ENCODE peak calls at places on chromosomes 13 and 19, in six cellular contexts. G, R, V, C, S and J are unnamed samples.

GRCh38 chr19:6521718-6522646 is 8.8 kb upstream of the TNFSF9 start:
- DNase-seq in G (peak), R (no peak), V (peak), C (no peak), S (peak), J (no peak)

GRCh38 chr13:87677334-87678234 is 6.4 kb downstream of the SLITRK5 start:
- DNase-seq in G (no peak), R (peak), V (peak), C (no peak), S (no peak), J (peak)

GRCh38 chr13:39876258-39876657 is 220.8 kb downstream of the COG6 start:
- DNase-seq in G (no peak), R (no peak), V (no peak), C (no peak), S (peak), J (no peak)

GRCh38 chr19:16470541-16470910 is 1.2 kb downstream of the EPS15L1 start:
- DNase-seq in G (no peak), R (no peak), V (no peak), C (no peak), S (peak), J (no peak)

GRCh38 chr13:49859568-49859967 is 67.1 kb upstream of the KPNA3 start:
- DNase-seq in G (no peak), R (no peak), V (no peak), C (no peak), S (peak), J (no peak)

GRCh38 chr19:46610851-46611770 is 10.0 kb downstream of the CALM3 start:
- DNase-seq in G (no peak), R (no peak), V (no peak), C (peak), S (no peak), J (no peak)

GRCh38 chr13:33351324-33351723 is 65.8 kb upstream of the STARD13 start:
- DNase-seq in G (no peak), R (no peak), V (no peak), C (no peak), S (peak), J (peak)

GRCh38 chr13:45195421-45195820 is 5.4 kb downstream of the KCTD4 start:
- DNase-seq in G (no peak), R (no peak), V (no peak), C (no peak), S (no peak), J (no peak)

GRCh38 chr13:82606008-82606407 is 1276.3 kb downstream of the SLITRK1 start:
- DNase-seq in G (no peak), R (no peak), V (no peak), C (no peak), S (no peak), J (no peak)

GRCh38 chr19:40424637-40425449 is 949 bp downstream of the SERTAD1 start:
- DNase-seq in G (peak), R (peak), V (no peak), C (no peak), S (peak), J (no peak)

GRCh38 chr19:42662714-42663113 is 68.0 kb upstream of the CEACAM8 start:
- DNase-seq in G (no peak), R (no peak), V (no peak), C (no peak), S (no peak), J (no peak)

GRCh38 chr19:18946918-18947317 is 5.9 kb upstream of the HOMER3 start:
- DNase-seq in G (no peak), R (no peak), V (no peak), C (no peak), S (no peak), J (no peak)

GRCh38 chr13:32947886-32948285 is 68.3 kb upstream of the KL start:
- DNase-seq in G (no peak), R (no peak), V (no peak), C (no peak), S (no peak), J (no peak)

GRCh38 chr13:30715837-30716236 is 19.5 kb upstream of the ALOX5AP start:
- DNase-seq in G (no peak), R (no peak), V (no peak), C (no peak), S (no peak), J (no peak)

GRCh38 chr19:7527516-7528191 is 5.2 kb downstream of the MCOLN1 start:
- DNase-seq in G (no peak), R (no peak), V (no peak), C (peak), S (no peak), J (no peak)

GRCh38 chr13:113655358-113656014 is 2.5 kb downstream of the ATP4B start:
- DNase-seq in G (no peak), R (no peak), V (no peak), C (peak), S (no peak), J (no peak)

GRCh38 chr13:99605417-99606321 is 104.4 kb downstream of the TM9SF2 start:
- DNase-seq in G (peak), R (peak), V (no peak), C (peak), S (peak), J (peak)

GRCh38 chr19:1205114-1206062 is at the start of gene STK11:
- DNase-seq in G (peak), R (peak), V (peak), C (peak), S (peak), J (peak)

GRCh38 chr13:39483326-39483725 is 119.7 kb downstream of the LHFPL6 start:
- DNase-seq in G (no peak), R (no peak), V (no peak), C (no peak), S (peak), J (no peak)

GRCh38 chr13:39048806-39049205 is 10.6 kb downstream of the NHLRC3 start:
- DNase-seq in G (no peak), R (no peak), V (no peak), C (no peak), S (no peak), J (no peak)

GRCh38 chr19:32677657-32678056 is 2.0 kb downstream of the RGS9BP start:
- DNase-seq in G (no peak), R (no peak), V (no peak), C (no peak), S (peak), J (no peak)